ENCODE peak calls at places on chromosomes 4 and X, in six cellular contexts. T is heart right ventricle; Q is CD4-positive, CD25-positive, alpha-beta regulatory T cell; O is mesenchymal stem cell; P is BE2C; B is hepatocyte. N is an unnamed sample. For H3K36me3, the result is how much of the 10 kb centered on the place peaks cover.

GRCh38 chr4:42371306-42372063 is 25.8 kb upstream of the SHISA3 start:
- DNase-seq in Q (peak), T (peak), O (peak), P (peak), B (peak), N (no peak)

GRCh38 chr4:127131527-127131926 is 501.2 kb upstream of the INTU start:
- DNase-seq in T (no peak), P (no peak), B (no peak), O (no peak), Q (no peak), N (no peak)

GRCh38 chrX:13142891-13143290 is 98.5 kb upstream of the FAM9C start:
- DNase-seq in P (no peak), T (no peak), B (peak), O (no peak), Q (no peak), N (no peak)

GRCh38 chrX:18354369-18355329 is at the start of gene SCML2:
- DNase-seq in O (peak), B (peak), Q (peak), T (peak), P (peak), N (peak)

GRCh38 chrX:68307767-68308166 is 125.5 kb downstream of the OPHN1 start:
- DNase-seq in B (no peak), T (no peak), P (no peak), Q (no peak), O (peak), N (no peak)

GRCh38 chr4:110636231-110636676 is 13.4 kb upstream of the PITX2 start:
- DNase-seq in T (no peak), Q (no peak), P (no peak), O (peak), B (no peak), N (no peak)

GRCh38 chrX:1380672-1381233 is 11.2 kb downstream of the SLC25A6 start:
- DNase-seq in O (peak), P (no peak), Q (no peak), B (no peak), T (no peak), N (no peak)

GRCh38 chr4:143188325-143189088 is 3.8 kb downstream of the USP38 start:
- DNase-seq in Q (no peak), O (no peak), B (no peak), T (no peak), P (no peak), N (no peak)

GRCh38 chrX:65528705-65529340 is 5.8 kb downstream of the LAS1L start:
- DNase-seq in O (peak), P (peak), Q (peak), B (peak), T (peak), N (peak)

GRCh38 chr4:150164956-150165355 is 86.7 kb downstream of the DCLK2 start:
- DNase-seq in P (no peak), B (no peak), O (no peak), Q (no peak), T (no peak), N (no peak)

GRCh38 chr4:4502694-4503311 is 39.0 kb downstream of the STX18 start:
- DNase-seq in Q (peak), O (peak), B (no peak), P (no peak), T (no peak), N (peak)

GRCh38 chrX:132219343-132219768 is at the start of gene RAP2C:
- DNase-seq in Q (peak), O (peak), P (peak), B (peak), T (peak), N (peak)

GRCh38 chr4:34878961-34879360 is 1365.4 kb downstream of the ARAP2 start:
- DNase-seq in Q (no peak), O (no peak), T (no peak), B (no peak), P (no peak), N (no peak)

GRCh38 chr4:124745988-124746801 is 33.7 kb upstream of the ANKRD50 start:
- DNase-seq in B (peak), P (no peak), O (peak), Q (no peak), T (peak), N (no peak)

GRCh38 chrX:9816094-9816700 is 30.0 kb downstream of the SHROOM2 start:
- DNase-seq in B (no peak), Q (no peak), T (no peak), O (peak), P (no peak), N (peak)

GRCh38 chr4:7610841-7611240 is 176.1 kb upstream of the PSAPL1 start:
- DNase-seq in T (no peak), Q (no peak), O (no peak), B (no peak), P (no peak), N (no peak)

GRCh38 chrX:103733017-103733416 is 22.3 kb downstream of the TMEM31 start:
- DNase-seq in O (no peak), B (no peak), Q (no peak), T (no peak), P (peak), N (no peak)

GRCh38 chr4:8177956-8178355 is 19.3 kb upstream of the ABLIM2 start:
- DNase-seq in O (no peak), Q (no peak), B (no peak), P (no peak), T (no peak), N (no peak)

GRCh38 chr4:103118171-103118570 is 18.5 kb upstream of the BDH2 start:
- DNase-seq in T (no peak), P (no peak), B (no peak), O (no peak), Q (no peak), N (no peak)
- H3K36me3 ChIP-seq in T (under half), P (under half), B (under half), O (under half), Q (under half), N (half or more)

DNA sequence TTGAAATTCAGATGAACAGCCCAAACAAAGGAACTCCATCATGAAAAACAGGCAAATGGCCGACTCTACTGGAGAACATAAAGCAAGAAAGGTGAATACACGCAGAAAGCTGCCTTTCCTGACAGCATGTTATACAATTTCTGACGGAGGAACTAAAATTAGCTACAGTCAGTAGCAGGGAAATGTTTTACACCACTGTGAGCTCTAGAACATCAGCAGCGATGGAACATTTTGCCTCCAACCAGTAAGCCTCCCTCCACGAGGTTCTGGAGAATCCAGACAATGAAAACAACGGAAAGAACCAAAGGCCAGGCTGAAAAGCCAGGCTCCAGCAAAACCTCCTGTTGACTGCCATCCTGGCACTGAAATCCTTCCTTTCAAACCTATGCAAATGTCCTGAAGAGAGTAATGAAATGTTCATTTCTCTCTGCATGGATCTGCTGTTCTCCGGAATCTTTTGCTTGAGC is 78.9 kb downstream of the IRF2 start:
- DNase-seq in B (no peak), O (no peak), Q (no peak), P (no peak), T (no peak), N (no peak)
- H3K36me3 ChIP-seq in B (under half), O (under half), Q (half or more), P (under half), T (half or more), N (under half)

DNA sequence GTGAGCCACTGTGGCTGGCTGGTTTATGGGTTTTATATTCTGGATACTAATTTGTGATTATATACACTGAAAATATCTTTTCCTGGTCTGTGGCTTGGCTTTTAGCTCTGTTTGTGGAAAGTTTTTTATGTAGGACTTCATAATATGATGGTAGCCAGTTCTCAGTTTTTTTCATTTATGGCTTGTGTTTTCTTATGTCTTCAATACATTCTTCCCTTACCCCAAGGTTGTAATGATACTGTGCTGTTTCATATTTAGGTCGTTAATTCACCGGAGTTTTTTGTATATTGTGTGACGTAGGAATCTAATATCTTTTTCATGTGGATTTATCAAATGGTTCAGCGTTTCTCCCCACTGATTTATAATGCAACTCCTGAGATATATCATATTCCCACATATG is 6.6 kb downstream of the ZFX start:
- DNase-seq in T (no peak), B (no peak), O (no peak), P (no peak), Q (no peak), N (no peak)
- H3K36me3 ChIP-seq in T (under half), B (under half), O (under half), P (under half), Q (under half), N (under half)

GRCh38 chr4:159334461-159334860 is 231.6 kb downstream of the RAPGEF2 start:
- DNase-seq in Q (no peak), B (no peak), P (no peak), O (no peak), T (no peak), N (no peak)
- H3K36me3 ChIP-seq in Q (under half), B (under half), P (half or more), O (under half), T (half or more), N (half or more)

GRCh38 chr4:153512952-153513500 is 46.9 kb downstream of the TMEM131L start:
- DNase-seq in Q (no peak), B (no peak), P (no peak), T (no peak), O (no peak), N (no peak)

GRCh38 chr4:153513596-153513995 is 47.4 kb downstream of the TMEM131L start:
- DNase-seq in T (no peak), Q (no peak), B (no peak), P (no peak), O (no peak), N (peak)

GRCh38 chr4:153511104-153511503 is 44.9 kb downstream of the TMEM131L start:
- DNase-seq in B (no peak), Q (no peak), T (no peak), O (no peak), P (no peak), N (no peak)

GRCh38 chr4:153514001-153514526 is 47.9 kb downstream of the TMEM131L start:
- DNase-seq in T (no peak), Q (no peak), B (no peak), P (no peak), O (peak), N (peak)

DNA sequence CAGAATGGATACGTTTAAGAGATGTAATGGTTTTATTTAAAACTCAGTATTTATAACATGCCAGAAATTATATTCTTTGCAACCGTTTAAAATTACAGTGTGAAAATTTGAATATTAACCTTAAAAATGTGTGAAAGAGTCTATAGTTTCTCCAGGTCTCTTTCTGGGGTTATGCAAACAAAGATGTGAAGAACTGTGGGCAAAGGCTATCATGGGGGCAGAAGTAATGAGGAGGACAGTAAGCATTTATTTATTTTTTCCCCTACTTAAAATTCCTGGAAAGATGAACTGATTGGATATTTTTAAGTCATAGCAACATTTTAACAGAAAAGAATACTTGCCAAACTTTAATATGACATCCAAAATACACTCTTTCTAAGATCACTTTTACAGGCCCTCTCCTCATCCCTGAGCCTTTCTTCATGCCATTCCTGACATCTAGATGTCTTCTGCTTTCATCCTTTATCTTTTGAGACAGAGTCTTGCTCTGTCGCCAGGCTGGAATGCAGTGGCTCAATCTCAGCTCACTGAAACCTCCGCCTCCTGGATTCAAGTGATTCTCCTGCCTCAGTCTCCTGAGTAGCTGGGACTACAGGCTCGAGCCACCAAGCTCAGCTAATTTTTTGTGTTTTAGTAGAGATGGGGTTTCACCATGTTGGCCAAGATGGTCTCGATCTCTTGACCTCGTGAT is 46.1 kb downstream of the TMEM131L start:
- DNase-seq in O (no peak), B (no peak), P (no peak), Q (no peak), T (no peak), N (no peak)
- H3K36me3 ChIP-seq in O (under half), B (under half), P (under half), Q (under half), T (under half), N (under half)

DNA sequence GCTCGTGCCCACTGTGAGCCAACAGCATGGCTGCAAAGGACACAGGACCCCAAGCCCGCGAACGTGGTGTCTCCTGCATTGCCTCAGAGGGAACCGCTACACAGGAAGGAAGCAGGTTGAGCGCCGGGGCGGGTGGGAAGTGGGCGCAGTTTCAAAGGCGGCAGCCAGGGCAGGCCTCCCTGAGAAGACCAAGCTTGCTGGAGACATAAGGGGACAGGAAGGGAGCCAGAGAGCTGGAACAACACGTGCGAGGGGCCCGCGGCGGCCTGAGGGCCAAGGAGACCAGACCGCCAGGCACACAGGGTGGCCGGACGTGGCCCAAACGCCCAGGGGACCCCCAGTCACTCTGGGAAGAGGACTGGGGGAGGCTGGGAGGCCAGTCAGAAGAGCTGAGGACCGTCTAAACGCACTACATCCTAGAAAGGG is 32.0 kb downstream of the CTBP1 start:
- DNase-seq in O (no peak), P (no peak), T (no peak), Q (peak), B (no peak), N (no peak)
- H3K36me3 ChIP-seq in O (half or more), P (half or more), T (half or more), Q (under half), B (under half), N (under half)

GRCh38 chr4:752196-752861 is 46.7 kb downstream of the PCGF3 start:
- DNase-seq in T (no peak), O (no peak), P (no peak), B (no peak), Q (no peak), N (no peak)
- H3K36me3 ChIP-seq in T (half or more), O (half or more), P (under half), B (under half), Q (under half), N (under half)

DNA sequence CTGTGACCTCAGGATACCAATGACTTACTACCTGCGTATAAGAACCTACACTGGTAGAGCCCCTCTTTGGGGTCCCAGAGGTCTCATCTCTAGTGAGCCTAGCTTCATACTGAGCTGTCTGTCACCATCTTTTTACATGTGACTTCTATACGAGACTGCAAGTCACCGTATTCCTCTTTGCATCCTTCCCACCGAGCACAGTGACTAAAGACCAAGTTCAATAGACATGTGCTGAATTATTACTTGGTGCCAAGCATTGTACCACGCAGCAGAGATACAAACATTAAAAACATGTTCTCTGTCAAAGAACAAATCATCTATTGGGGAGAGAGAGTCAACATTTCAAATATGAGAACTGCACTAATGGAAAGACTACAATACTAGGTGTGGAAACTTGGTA is 16.4 kb downstream of the ARAP2 start:
- DNase-seq in T (no peak), Q (no peak), B (no peak), P (no peak), O (no peak), N (no peak)
- H3K36me3 ChIP-seq in T (under half), Q (under half), B (under half), P (under half), O (under half), N (under half)

DNA sequence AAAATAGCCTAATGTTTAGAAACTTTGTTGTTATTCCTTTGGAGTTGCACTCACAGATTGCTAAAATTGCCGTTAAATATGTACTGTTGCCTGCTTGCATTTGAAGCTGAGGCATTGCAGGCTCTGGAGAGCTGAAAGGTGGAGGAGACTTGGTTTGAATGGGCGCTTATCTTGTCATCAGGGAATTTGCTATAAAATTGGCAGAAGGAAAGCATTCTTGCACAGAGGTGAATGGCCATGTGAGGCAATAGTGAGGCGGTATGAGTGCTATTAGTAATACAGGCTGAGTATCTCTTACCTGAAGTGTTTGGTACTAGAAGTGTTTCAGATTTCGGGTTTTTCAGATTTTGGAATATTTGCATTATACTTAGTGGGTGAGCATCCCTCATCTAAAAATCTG is 41.3 kb downstream of the TRAPPC11 start:
- DNase-seq in T (no peak), O (no peak), Q (no peak), B (no peak), P (no peak), N (no peak)
- H3K36me3 ChIP-seq in T (half or more), O (under half), Q (half or more), B (under half), P (half or more), N (half or more)

GRCh38 chr4:1983846-1984405 is 24.8 kb downstream of the NELFA start:
- DNase-seq in B (no peak), O (no peak), T (peak), Q (no peak), P (peak), N (no peak)
- H3K36me3 ChIP-seq in B (under half), O (half or more), T (half or more), Q (half or more), P (half or more), N (under half)

N was measured in SJSA1.